ENCODE peak calls at places on chromosomes 13 and 19, in ten cellular contexts. L is thyroid gland, H is IMR-90, J is adrenal gland, A is transverse colon, T is heart right ventricle, Y is psoas muscle, R is endodermal cell, K is A673, P is lung. O is an unnamed sample. For H3K4me1, the result is how much of the 10 kb centered on the place peaks cover.

GRCh38 chr19:18091217-18091608 is 4.5 kb upstream of the IL12RB1 start:
- DNase-seq in L (peak), H (no peak), J (peak), A (peak), T (peak), Y (peak), R (no peak), K (no peak), P (peak), O (no peak)

GRCh38 chr13:113955691-113956090 is 18.2 kb downstream of the C13orf46 start:
- DNase-seq in L (no peak), H (no peak), J (no peak), A (no peak), T (no peak), Y (no peak), R (no peak), K (no peak), P (no peak), O (no peak)

GRCh38 chr13:113542751-113543424 is 41.7 kb upstream of the TFDP1 start:
- DNase-seq in L (no peak), H (no peak), J (no peak), A (no peak), T (no peak), Y (no peak), R (no peak), K (no peak), P (no peak), O (no peak)

GRCh38 chr19:7417671-7418324 is 69.1 kb downstream of the ARHGEF18 start:
- DNase-seq in L (no peak), H (peak), J (no peak), A (no peak), T (no peak), Y (no peak), R (no peak), K (no peak), P (no peak), O (no peak)

GRCh38 chr13:80400164-80400767 is 59.3 kb upstream of the SPRY2 start:
- DNase-seq in L (no peak), H (no peak), J (no peak), A (no peak), T (no peak), Y (no peak), R (no peak), K (no peak), P (no peak), O (no peak)

GRCh38 chr19:8569066-8569761 is 8.0 kb downstream of the MYO1F start:
- DNase-seq in L (peak), H (peak), J (peak), A (peak), T (no peak), Y (no peak), R (no peak), K (no peak), P (peak), O (peak)

GRCh38 chr13:44132710-44133109 is 240.9 kb upstream of the SERP2 start:
- DNase-seq in L (no peak), H (peak), J (peak), A (peak), T (peak), Y (peak), R (no peak), K (no peak), P (peak), O (no peak)

GRCh38 chr19:29542776-29543175 is 17.0 kb downstream of the VSTM2B start:
- DNase-seq in L (no peak), H (no peak), J (no peak), A (no peak), T (no peak), Y (no peak), R (no peak), K (no peak), P (no peak), O (no peak)

GRCh38 chr13:50125306-50125555 is 110.0 kb downstream of the KCNRG start:
- DNase-seq in L (no peak), H (no peak), J (no peak), A (no peak), T (no peak), Y (no peak), R (no peak), K (no peak), P (no peak), O (no peak)

GRCh38 chr19:49761625-49762311 is 1.3 kb downstream of the TSKS start:
- DNase-seq in L (no peak), H (peak), J (no peak), A (no peak), T (peak), Y (peak), R (peak), K (no peak), P (no peak), O (peak)

GRCh38 chr19:3163230-3163886 is 15.2 kb upstream of the S1PR4 start:
- DNase-seq in L (peak), H (peak), J (peak), A (peak), T (peak), Y (no peak), R (peak), K (peak), P (peak), O (peak)

GRCh38 chr19:10173527-10173926 is 21.2 kb downstream of the DNMT1 start:
- DNase-seq in L (no peak), H (peak), J (peak), A (no peak), T (no peak), Y (no peak), R (no peak), K (no peak), P (no peak), O (no peak)

DNA sequence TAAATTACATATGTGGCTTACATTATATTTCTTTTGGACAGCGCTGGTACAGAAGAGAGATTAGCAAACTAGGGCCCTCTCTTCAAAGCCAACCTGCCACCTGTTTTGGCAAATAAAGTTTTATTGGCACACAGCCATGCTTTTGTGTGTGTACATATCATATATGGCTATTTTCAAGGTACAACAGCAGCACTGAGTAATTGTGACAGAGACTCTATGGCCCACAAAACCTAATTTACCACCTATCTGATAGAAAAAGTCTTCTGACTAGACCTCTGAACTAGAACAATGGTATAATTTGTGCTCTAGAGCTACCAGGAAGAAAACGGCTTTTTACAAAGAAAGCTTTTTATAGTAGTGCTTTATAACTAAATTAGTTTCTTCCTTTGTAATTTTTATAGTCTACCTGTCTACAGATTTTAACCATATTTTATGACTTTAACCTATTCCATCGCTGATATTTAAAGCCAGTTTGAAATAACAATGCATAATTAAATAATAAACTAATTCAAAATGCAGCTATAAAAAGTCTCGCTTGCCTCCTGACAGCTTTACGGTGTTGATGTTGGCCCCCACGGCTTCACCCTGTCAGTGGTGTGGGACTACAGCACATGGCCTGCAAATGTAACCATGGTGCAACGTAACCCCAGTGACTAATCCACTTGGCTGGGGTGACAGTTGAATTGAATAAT is 17.7 kb upstream of the DPY19L3 start:
- DNase-seq in L (no peak), H (peak), J (no peak), A (peak), T (no peak), Y (no peak), R (no peak), K (peak), P (no peak), O (no peak)
- TF ChIP-seq CTCF in L (no peak), H (no peak), J (no peak), A (no peak), T (no peak), Y (no peak), R (no peak), K (no peak), P (no peak), O (no peak)

GRCh38 chr19:15299568-15300409 is 32.5 kb downstream of the BRD4 start:
- DNase-seq in L (peak), H (peak), J (no peak), A (no peak), T (no peak), Y (no peak), R (no peak), K (no peak), P (no peak), O (no peak)

GRCh38 chr19:15298847-15299567 is 33.3 kb downstream of the BRD4 start:
- DNase-seq in L (no peak), H (no peak), J (no peak), A (no peak), T (no peak), Y (no peak), R (no peak), K (no peak), P (no peak), O (no peak)

GRCh38 chr19:15296841-15297415 is 35.4 kb downstream of the BRD4 start:
- DNase-seq in L (peak), H (no peak), J (no peak), A (no peak), T (no peak), Y (no peak), R (no peak), K (no peak), P (no peak), O (no peak)

GRCh38 chr19:15296353-15296752 is 36.0 kb downstream of the BRD4 start:
- DNase-seq in L (no peak), H (no peak), J (no peak), A (no peak), T (peak), Y (no peak), R (no peak), K (no peak), P (no peak), O (peak)

GRCh38 chr19:15297416-15298224 is 34.7 kb downstream of the BRD4 start:
- DNase-seq in L (no peak), H (peak), J (no peak), A (peak), T (no peak), Y (no peak), R (no peak), K (peak), P (no peak), O (peak)
- H3K4me1 ChIP-seq in L (half or more), H (half or more), J (under half), A (half or more), T (half or more), Y (half or more), R (under half), K (half or more), P (half or more), O (half or more)

GRCh38 chr19:35302446-35302845 is 10.5 kb downstream of the MAG start:
- DNase-seq in L (no peak), H (no peak), J (no peak), A (no peak), T (no peak), Y (no peak), R (no peak), K (no peak), P (no peak), O (no peak)
- TF ChIP-seq CTCF in L (no peak), H (no peak), J (no peak), A (no peak), T (no peak), Y (no peak), R (no peak), K (no peak), P (no peak), O (no peak)

GRCh38 chr19:45600340-45600885 is 1.6 kb downstream of the GPR4 start:
- DNase-seq in L (no peak), H (no peak), J (no peak), A (no peak), T (no peak), Y (no peak), R (no peak), K (no peak), P (no peak), O (no peak)

GRCh38 chr19:45597425-45598111 is 4.4 kb downstream of the GPR4 start:
- DNase-seq in L (no peak), H (no peak), J (no peak), A (no peak), T (no peak), Y (no peak), R (peak), K (no peak), P (no peak), O (no peak)

GRCh38 chr19:45598267-45599011 is 3.6 kb downstream of the GPR4 start:
- DNase-seq in L (no peak), H (no peak), J (no peak), A (no peak), T (peak), Y (no peak), R (no peak), K (no peak), P (no peak), O (peak)

GRCh38 chr19:45601115-45601514 is 897 bp downstream of the GPR4 start:
- DNase-seq in L (no peak), H (no peak), J (no peak), A (no peak), T (peak), Y (no peak), R (no peak), K (no peak), P (no peak), O (no peak)

DNA sequence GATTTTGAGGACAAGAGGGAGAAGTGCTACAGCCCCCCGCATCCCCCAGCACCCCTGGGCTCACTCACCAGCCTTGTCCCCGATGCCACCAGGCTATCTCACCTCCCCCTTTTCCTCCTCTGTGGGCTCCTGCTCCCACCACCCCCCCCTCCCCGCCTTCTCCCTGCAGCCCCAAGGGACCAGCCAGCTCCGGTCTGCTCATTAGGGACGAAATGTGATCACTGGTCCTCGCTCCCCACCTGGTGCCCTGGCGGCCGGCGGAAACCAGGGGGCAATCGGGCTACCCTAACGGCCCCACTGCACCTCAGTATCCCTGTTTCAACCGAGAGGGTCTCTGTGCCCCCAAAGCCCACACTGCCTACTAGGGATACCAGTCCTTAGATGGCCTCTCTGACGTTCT is 2.7 kb downstream of the GPR4 start:
- DNase-seq in L (no peak), H (no peak), J (no peak), A (no peak), T (no peak), Y (no peak), R (no peak), K (no peak), P (no peak), O (no peak)
- H3K4me1 ChIP-seq in L (under half), H (under half), J (under half), A (under half), T (half or more), Y (under half), R (under half), K (under half), P (under half), O (under half)

GRCh38 chr13:101429733-101430132 is 13.4 kb upstream of the NALCN start:
- DNase-seq in L (no peak), H (peak), J (no peak), A (no peak), T (no peak), Y (no peak), R (no peak), K (no peak), P (no peak), O (no peak)
- TF ChIP-seq CTCF in L (no peak), H (no peak), J (no peak), A (no peak), T (no peak), Y (no peak), R (no peak), K (no peak), P (no peak), O (no peak)